ENCODE peak calls at places on chromosomes 6 and 20, in seven cellular contexts. C is activated T-cell treated with anti-CD3 and anti-CD28 coated beads, Interleukin-2, amount 50 U/mL, for 4 hours; W is astrocyte of the spinal cord; J is ACHN; A is GM13976; V is H54; H is non-pigmented ciliary epithelial cell. P is an unnamed sample.

GRCh38 chr6:125942677-125943527 is 13.7 kb upstream of the HINT3 start:
- DNase-seq in J (no peak), H (no peak), C (no peak), A (no peak), V (no peak), W (no peak), P (peak)

GRCh38 chr6:11500008-11500407 is 37.5 kb upstream of the TMEM170B start:
- DNase-seq in H (peak), V (peak), W (peak), J (no peak), C (no peak), A (no peak), P (no peak)

GRCh38 chr6:89669002-89669401 is 30.5 kb upstream of the LYRM2 start:
- DNase-seq in V (no peak), C (no peak), J (no peak), W (peak), A (no peak), H (no peak), P (no peak)

GRCh38 chr6:108115598-108116058 is 41.1 kb upstream of the OSTM1 start:
- DNase-seq in J (peak), W (no peak), V (no peak), A (peak), C (no peak), H (no peak), P (peak)

GRCh38 chr6:30881987-30882763 is 2.1 kb upstream of the DDR1 start:
- DNase-seq in A (peak), V (no peak), W (peak), J (no peak), H (peak), C (no peak), P (no peak)

GRCh38 chr6:169851641-169852503 is 100.5 kb downstream of the ERMARD start:
- DNase-seq in C (no peak), V (peak), H (peak), W (peak), J (no peak), A (no peak), P (no peak)

GRCh38 chr6:168216741-168217140 is 102.8 kb downstream of the DACT2 start:
- DNase-seq in H (no peak), V (no peak), A (no peak), W (no peak), C (no peak), J (no peak), P (no peak)

GRCh38 chr6:105601541-105602174 is 198.8 kb upstream of the PREP start:
- DNase-seq in W (peak), H (peak), J (peak), V (no peak), A (peak), C (peak), P (peak)

GRCh38 chr6:50791900-50792508 is 26.7 kb upstream of the TFAP2B start:
- DNase-seq in W (peak), H (peak), C (no peak), A (peak), V (peak), J (peak), P (peak)

GRCh38 chr6:90715093-90715655 is 128.3 kb upstream of the MAP3K7 start:
- DNase-seq in C (no peak), V (no peak), J (no peak), W (no peak), H (no peak), A (no peak), P (no peak)

GRCh38 chr6:105501945-105502344 is 99.1 kb upstream of the PREP start:
- DNase-seq in H (no peak), J (no peak), C (no peak), V (no peak), W (no peak), A (no peak), P (no peak)

GRCh38 chr6:168232989-168233874 is 86.3 kb downstream of the DACT2 start:
- DNase-seq in V (no peak), J (peak), C (no peak), A (no peak), W (no peak), H (no peak), P (peak)

GRCh38 chr6:151441390-151442166 is 10.3 kb downstream of the RMND1 start:
- DNase-seq in A (no peak), C (no peak), J (no peak), V (no peak), W (no peak), H (no peak), P (no peak)

GRCh38 chr6:10141756-10142443 is 273.0 kb downstream of the TFAP2A start:
- DNase-seq in W (no peak), V (no peak), J (no peak), C (no peak), A (no peak), H (no peak), P (no peak)

GRCh38 chr6:11198663-11199603 is 33.5 kb downstream of the NEDD9 start:
- DNase-seq in H (no peak), C (no peak), W (no peak), V (no peak), A (peak), J (no peak), P (no peak)

GRCh38 chr20:14401479-14402138 is 64.2 kb upstream of the FLRT3 start:
- DNase-seq in V (no peak), J (no peak), A (no peak), W (no peak), H (no peak), C (no peak), P (no peak)

GRCh38 chr20:33663161-33664084 is 1.3 kb downstream of the C20orf144 start:
- DNase-seq in C (peak), J (peak), W (peak), V (peak), H (no peak), A (peak), P (peak)

GRCh38 chr6:51805517-51805916 is 281.9 kb downstream of the PKHD1 start:
- DNase-seq in H (no peak), W (no peak), C (no peak), A (no peak), J (no peak), V (no peak), P (no peak)

GRCh38 chr20:13758884-13759283 is 25.8 kb downstream of the ESF1 start:
- DNase-seq in V (no peak), W (no peak), H (no peak), A (no peak), J (no peak), C (no peak), P (no peak)

GRCh38 chr6:76697585-76697984 is 625.1 kb upstream of the IMPG1 start:
- DNase-seq in A (no peak), V (no peak), H (no peak), C (no peak), W (peak), J (peak), P (peak)

GRCh38 chr20:58892932-58893224 is 40.4 kb downstream of the GNAS start:
- DNase-seq in W (no peak), A (peak), V (no peak), J (no peak), C (no peak), H (no peak), P (no peak)

GRCh38 chr20:21515300-21516179 is 1.7 kb upstream of the NKX2-2 start:
- DNase-seq in J (no peak), A (peak), W (no peak), H (no peak), V (no peak), C (no peak), P (no peak)

GRCh38 chr6:75893058-75893775 is 144.2 kb downstream of the MYO6 start:
- DNase-seq in V (no peak), C (no peak), A (peak), J (peak), W (peak), H (peak), P (peak)

GRCh38 chr20:34124469-34125249 is 12.6 kb upstream of the EIF2S2 start:
- DNase-seq in C (no peak), H (no peak), V (no peak), W (no peak), J (no peak), A (peak), P (no peak)

GRCh38 chr6:63611560-63611959 is 24.0 kb upstream of the PHF3 start:
- DNase-seq in A (no peak), V (no peak), W (no peak), J (no peak), C (no peak), H (no peak), P (no peak)

GRCh38 chr6:11769244-11769643 is 9.4 kb downstream of the ADTRP start:
- DNase-seq in W (no peak), J (peak), A (no peak), V (peak), H (no peak), C (no peak), P (peak)